ENCODE peak calls at places on chromosomes 6 and 20, in nine cellular contexts. J is fibroblast of lung; X is NCI-H1436; R is activated naive CD4-positive, alpha-beta T cell treated with anti-CD3 and anti-CD28 coated beads, Interleukin-2, amount 10 ng/mL, durations not matched to agents 7 days and 5 days; Z is stimulated activated CD8-positive, alpha-beta memory T cell treated with anti-CD3 and anti-CD28 coated beads, Interleukin-7, amount 100 ng/mL, for 1 hour; O is ELR; F is foreskin keratinocyte; A is frontal cortex; Y is germinal center. T is an unnamed sample.

GRCh38 chr6:51108563-51109234 is 290.0 kb downstream of the TFAP2B start:
- DNase-seq in J (no peak), X (no peak), R (no peak), Z (no peak), O (no peak), F (peak), A (no peak), Y (no peak), T (no peak)

GRCh38 chr6:143513410-143513809 is 1.9 kb upstream of the FUCA2 start:
- DNase-seq in J (no peak), X (peak), R (peak), Z (no peak), O (no peak), F (peak), A (no peak), Y (peak), T (no peak)

GRCh38 chr20:33518071-33518470 is 28.2 kb downstream of the CBFA2T2 start:
- DNase-seq in J (peak), X (no peak), R (no peak), Z (no peak), O (peak), F (peak), A (no peak), Y (no peak), T (no peak)

GRCh38 chr6:122388945-122389344 is 10.5 kb upstream of the HSF2 start:
- DNase-seq in J (no peak), X (no peak), R (no peak), Z (no peak), O (no peak), F (no peak), A (no peak), Y (no peak), T (no peak)

GRCh38 chr6:15770347-15771143 is 107.7 kb upstream of the DTNBP1 start:
- DNase-seq in J (peak), X (no peak), R (no peak), Z (no peak), O (peak), F (peak), A (no peak), Y (no peak), T (no peak)

GRCh38 chr6:88561034-88561973 is 395.2 kb upstream of the CNR1 start:
- DNase-seq in J (no peak), X (no peak), R (no peak), Z (no peak), O (no peak), F (no peak), A (no peak), Y (no peak), T (no peak)

GRCh38 chr20:59608396-59608795 is 4.1 kb downstream of the PHACTR3 start:
- DNase-seq in J (no peak), X (no peak), R (no peak), Z (no peak), O (no peak), F (no peak), A (no peak), Y (no peak), T (no peak)

GRCh38 chr20:62980970-62981369 is 25.8 kb downstream of the BHLHE23 start:
- DNase-seq in J (no peak), X (peak), R (peak), Z (no peak), O (no peak), F (no peak), A (no peak), Y (no peak), T (no peak)

GRCh38 chr6:148952147-148953041 is 205.6 kb downstream of the UST start:
- DNase-seq in J (peak), X (no peak), R (no peak), Z (no peak), O (no peak), F (peak), A (no peak), Y (no peak), T (no peak)

GRCh38 chr6:144285798-144286502 is 815 bp downstream of the UTRN start:
- DNase-seq in J (peak), X (no peak), R (peak), Z (no peak), O (peak), F (peak), A (peak), Y (peak), T (peak)

GRCh38 chr20:25278636-25279361 is 30.9 kb downstream of the PYGB start:
- DNase-seq in J (no peak), X (no peak), R (peak), Z (no peak), O (no peak), F (no peak), A (no peak), Y (no peak), T (no peak)

GRCh38 chr6:140779991-140780596 is 1352.6 kb upstream of the GJE1 start:
- DNase-seq in J (no peak), X (no peak), R (no peak), Z (no peak), O (no peak), F (peak), A (no peak), Y (no peak), T (no peak)

GRCh38 chr6:88502391-88502790 is 336.2 kb upstream of the CNR1 start:
- DNase-seq in J (no peak), X (no peak), R (no peak), Z (no peak), O (no peak), F (no peak), A (no peak), Y (no peak), T (no peak)

GRCh38 chr6:142911395-142911794 is 33.6 kb downstream of the HIVEP2 start:
- DNase-seq in J (no peak), X (no peak), R (no peak), Z (no peak), O (no peak), F (no peak), A (no peak), Y (no peak), T (no peak)

GRCh38 chr20:31430568-31431095 is 9.8 kb upstream of the DEFB123 start:
- DNase-seq in J (no peak), X (no peak), R (no peak), Z (no peak), O (no peak), F (no peak), A (no peak), Y (no peak), T (no peak)

GRCh38 chr6:41652876-41653641 is 14.8 kb downstream of the MDFI start:
- DNase-seq in J (no peak), X (no peak), R (no peak), Z (no peak), O (peak), F (no peak), A (no peak), Y (no peak), T (no peak)

GRCh38 chr20:58433759-58434158 is 44.7 kb downstream of the VAPB start:
- DNase-seq in J (peak), X (no peak), R (no peak), Z (no peak), O (peak), F (peak), A (no peak), Y (no peak), T (no peak)

GRCh38 chr20:37237656-37238055 is 24.0 kb downstream of the GHRH start:
- DNase-seq in J (no peak), X (no peak), R (no peak), Z (no peak), O (no peak), F (no peak), A (no peak), Y (no peak), T (no peak)

GRCh38 chr6:68834561-68834960 is 199.5 kb downstream of the ADGRB3 start:
- DNase-seq in J (peak), X (no peak), R (no peak), Z (no peak), O (peak), F (no peak), A (no peak), Y (no peak), T (no peak)

GRCh38 chr6:3102875-3103274 is 15.6 kb upstream of the BPHL start:
- DNase-seq in J (no peak), X (no peak), R (no peak), Z (no peak), O (peak), F (no peak), A (no peak), Y (no peak), T (no peak)

GRCh38 chr6:43070028-43070632 is 6.0 kb upstream of the PTK7 start:
- DNase-seq in J (peak), X (peak), R (peak), Z (no peak), O (peak), F (no peak), A (no peak), Y (peak), T (peak)

GRCh38 chr20:24972341-24972740 is 20.2 kb downstream of the APMAP start:
- DNase-seq in J (no peak), X (no peak), R (no peak), Z (no peak), O (no peak), F (no peak), A (no peak), Y (no peak), T (no peak)

GRCh38 chr20:57957397-57958049 is 247.7 kb upstream of the PMEPA1 start:
- DNase-seq in J (no peak), X (no peak), R (no peak), Z (no peak), O (peak), F (no peak), A (no peak), Y (no peak), T (no peak)

GRCh38 chr6:46888031-46888430 is 33.7 kb downstream of the ADGRF5 start:
- DNase-seq in J (no peak), X (no peak), R (no peak), Z (no peak), O (peak), F (peak), A (no peak), Y (no peak), T (no peak)

GRCh38 chr6:169234634-169235033 is 19.0 kb downstream of the THBS2 start:
- DNase-seq in J (no peak), X (no peak), R (no peak), Z (no peak), O (no peak), F (no peak), A (no peak), Y (no peak), T (no peak)

GRCh38 chr20:2578430-2579192 is 42.2 kb downstream of the TMC2 start:
- DNase-seq in J (no peak), X (no peak), R (no peak), Z (no peak), O (no peak), F (no peak), A (no peak), Y (no peak), T (no peak)

GRCh38 chr6:139539852-139540251 is 165.4 kb upstream of the CITED2 start:
- DNase-seq in J (peak), X (no peak), R (no peak), Z (no peak), O (peak), F (peak), A (no peak), Y (no peak), T (peak)

GRCh38 chr6:42402184-42402583 is 49.5 kb downstream of the TRERF1 start:
- DNase-seq in J (peak), X (no peak), R (peak), Z (no peak), O (peak), F (peak), A (no peak), Y (no peak), T (no peak)